ENCODE peak calls at places on chromosomes 12 and 14, in ten cellular contexts. T is GM12878; S is CD8-positive, alpha-beta memory T cell; Z is heart left ventricle; M is foreskin fibroblast; P is astrocyte of the spinal cord; E is stimulated activated CD4-positive, alpha-beta T cell treated with anti-CD3 and anti-CD28 coated beads, TNF-alpha, amount 100 ng/mL, for 24 hours; F is mesenchymal stem cell; Y is nucleus accumbens; D is aorta. C is an unnamed sample.

GRCh38 chr12:14846878-14847580 is 3.7 kb upstream of the ART4 start:
- DNase-seq in E (no peak), Y (no peak), P (no peak), M (no peak), Z (no peak), D (no peak), F (no peak), T (no peak), S (no peak), C (no peak)

GRCh38 chr14:25044299-25044698 is 5.6 kb downstream of the STXBP6 start:
- DNase-seq in S (no peak), P (no peak), T (no peak), Y (no peak), M (no peak), Z (no peak), F (no peak), E (no peak), D (no peak), C (no peak)

GRCh38 chr12:73308747-73309146 is 1036.6 kb downstream of the TRHDE start:
- DNase-seq in Z (no peak), S (no peak), F (no peak), T (no peak), M (no peak), Y (no peak), P (no peak), E (no peak), D (no peak), C (no peak)

GRCh38 chr12:65609359-65609771 is 214.9 kb upstream of the HMGA2 start:
- DNase-seq in T (no peak), M (peak; percentile 96), F (peak; percentile 48), E (no peak), P (peak; percentile 91), Y (no peak), S (no peak), Z (no peak), D (no peak), C (no peak)

GRCh38 chr14:104724981-104725771 is 1.1 kb downstream of the ADSS1 start:
- DNase-seq in E (no peak), D (peak; percentile 76), P (peak; percentile 33), S (no peak), Z (peak; percentile 86), Y (peak; percentile 34), T (no peak), F (peak; percentile 56), M (peak; percentile 53), C (no peak)

GRCh38 chr12:117134059-117134458 is 34.8 kb upstream of the TESC start:
- DNase-seq in D (no peak), P (no peak), M (peak; percentile 32), F (no peak), S (peak; percentile 74), Y (no peak), E (peak; percentile 8), T (no peak), Z (no peak), C (no peak)

GRCh38 chr14:75751291-75751690 is 90.2 kb downstream of the TTLL5 start:
- DNase-seq in P (no peak), F (peak; percentile 56), E (no peak), Z (no peak), T (no peak), D (no peak), Y (no peak), S (no peak), M (no peak), C (no peak)

GRCh38 chr14:68983210-68983609 is 4.1 kb upstream of the ACTN1 start:
- DNase-seq in M (no peak), E (no peak), D (no peak), S (no peak), P (no peak), F (no peak), Y (no peak), T (no peak), Z (no peak), C (no peak)

GRCh38 chr12:15546102-15546701 is 223.9 kb downstream of the PTPRO start:
- DNase-seq in P (no peak), T (peak; percentile 25), E (no peak), Z (no peak), S (peak; percentile 28), D (no peak), Y (no peak), F (no peak), M (no peak), C (no peak)

GRCh38 chr14:52351561-52352491 is 37.7 kb downstream of the PTGER2 start:
- DNase-seq in T (peak; percentile 19), Y (no peak), F (peak; percentile 73), M (peak; percentile 59), E (no peak), P (peak; percentile 49), Z (no peak), S (peak; percentile 72), D (no peak), C (no peak)

GRCh38 chr14:101721951-101722661 is 39.4 kb upstream of the PPP2R5C start:
- DNase-seq in S (peak; percentile 93), Z (no peak), F (peak; percentile 88), Y (no peak), T (no peak), E (peak; percentile 52), D (no peak), P (peak; percentile 50), M (peak; percentile 68), C (no peak)

GRCh38 chr12:18323159-18323558 is 61.8 kb downstream of the PIK3C2G start:
- DNase-seq in Z (no peak), T (no peak), S (no peak), F (peak; percentile 10), Y (no peak), E (no peak), P (peak; percentile 53), M (peak; percentile 38), D (no peak), C (no peak)